ENCODE peak calls at places on chromosome 1, in six cellular contexts. O, P, H, L, Y and G are unnamed samples.

GRCh38 chr1:92949937-92950817 is 11.1 kb downstream of the DIPK1A start:
- DNase-seq in O (peak; percentile 49), P (peak; percentile 51), H (no peak), L (no peak), Y (peak; percentile 34), G (no peak)

GRCh38 chr1:172708452-172708851 is 49.5 kb downstream of the FASLG start:
- DNase-seq in O (no peak), P (no peak), H (no peak), L (no peak), Y (no peak), G (no peak)

GRCh38 chr1:216005916-216006315 is 417.3 kb downstream of the USH2A start:
- DNase-seq in O (peak; percentile 40), P (peak; percentile 16), H (no peak), L (no peak), Y (no peak), G (no peak)

GRCh38 chr1:94922756-94923465 is 4.0 kb downstream of the CNN3 start:
- DNase-seq in O (peak; percentile 43), P (peak; percentile 74), H (no peak), L (no peak), Y (no peak), G (no peak)

GRCh38 chr1:166785987-166786386 is 53.3 kb upstream of the POGK start:
- DNase-seq in O (no peak), P (no peak), H (no peak), L (no peak), Y (no peak), G (no peak)

GRCh38 chr1:5811419-5811818 is 180.8 kb downstream of the NPHP4 start:
- DNase-seq in O (no peak), P (no peak), H (no peak), L (no peak), Y (no peak), G (no peak)

GRCh38 chr1:116277840-116278540 is 95.1 kb upstream of the ATP1A1 start:
- DNase-seq in O (no peak), P (no peak), H (no peak), L (no peak), Y (no peak), G (no peak)

GRCh38 chr1:44645466-44646244 is 28.6 kb downstream of the TMEM53 start:
- DNase-seq in O (peak; percentile 90), P (peak; percentile 67), H (peak; percentile 67), L (no peak), Y (no peak), G (no peak)

GRCh38 chr1:74222701-74223100 is 12.5 kb upstream of the TNNI3K start:
- DNase-seq in O (no peak), P (no peak), H (no peak), L (no peak), Y (peak; percentile 8), G (no peak)

GRCh38 chr1:237197470-237198425 is 155.8 kb downstream of the RYR2 start:
- DNase-seq in O (peak; percentile 55), P (no peak), H (no peak), L (no peak), Y (no peak), G (no peak)